ENCODE peak calls at places on chromosomes 2 and 18, in seven cellular contexts. L, O, F, C, K, D and S are unnamed samples. For H3K27me3, the result is how much of the 10 kb centered on the place peaks cover.

GRCh38 chr2:98948956-98949739 is 13.1 kb upstream of the CRACDL start:
- DNase-seq in C (no peak), L (no peak), F (no peak), K (no peak), D (no peak), O (peak), S (no peak)

GRCh38 chr2:183292028-183292427 is 167.8 kb downstream of the NUP35 start:
- DNase-seq in K (no peak), C (no peak), F (no peak), D (no peak), L (no peak), O (no peak), S (no peak)

GRCh38 chr18:33583901-33584300 is 5.9 kb downstream of the ASXL3 start:
- DNase-seq in D (no peak), K (no peak), O (no peak), F (no peak), L (no peak), C (no peak), S (no peak)

GRCh38 chr2:168607992-168608391 is 151.9 kb downstream of the CERS6 start:
- DNase-seq in C (no peak), F (no peak), O (peak), K (no peak), D (peak), L (no peak), S (no peak)

GRCh38 chr18:8480506-8481328 is 128.5 kb upstream of the RAB12 start:
- DNase-seq in K (no peak), O (peak), D (peak), L (no peak), C (peak), F (no peak), S (no peak)

GRCh38 chr2:158740591-158740990 is 54.5 kb upstream of the DAPL1 start:
- DNase-seq in K (no peak), C (peak), L (no peak), D (peak), O (peak), F (no peak), S (no peak)

GRCh38 chr18:2912357-2913299 is 65.8 kb downstream of the EMILIN2 start:
- DNase-seq in K (no peak), C (no peak), L (no peak), O (no peak), F (no peak), D (no peak), S (no peak)

GRCh38 chr18:78873916-78874505 is 105.6 kb upstream of the SALL3 start:
- DNase-seq in L (no peak), O (no peak), K (no peak), C (no peak), F (no peak), D (no peak), S (no peak)

GRCh38 chr2:241068136-241068941 is 33.7 kb downstream of the MTERF4 start:
- DNase-seq in O (no peak), F (peak), K (no peak), D (no peak), L (no peak), C (no peak), S (no peak)
- H3K27me3 ChIP-seq in O (under half), F (under half), K (under half), D (under half), L (under half), C (under half), S (under half)

GRCh38 chr2:150389487-150389886 is 98.0 kb downstream of the RND3 start:
- DNase-seq in K (no peak), L (no peak), C (no peak), O (no peak), F (no peak), D (no peak), S (no peak)

GRCh38 chr2:150385211-150385610 is 102.3 kb downstream of the RND3 start:
- DNase-seq in F (no peak), L (no peak), D (no peak), C (no peak), O (no peak), K (no peak), S (no peak)

GRCh38 chr2:150391779-150392178 is 95.7 kb downstream of the RND3 start:
- DNase-seq in L (peak), K (no peak), F (no peak), D (no peak), O (no peak), C (no peak), S (no peak)

GRCh38 chr2:150388289-150388625 is 99.2 kb downstream of the RND3 start:
- DNase-seq in L (no peak), K (no peak), C (no peak), D (no peak), O (no peak), F (no peak), S (no peak)

DNA sequence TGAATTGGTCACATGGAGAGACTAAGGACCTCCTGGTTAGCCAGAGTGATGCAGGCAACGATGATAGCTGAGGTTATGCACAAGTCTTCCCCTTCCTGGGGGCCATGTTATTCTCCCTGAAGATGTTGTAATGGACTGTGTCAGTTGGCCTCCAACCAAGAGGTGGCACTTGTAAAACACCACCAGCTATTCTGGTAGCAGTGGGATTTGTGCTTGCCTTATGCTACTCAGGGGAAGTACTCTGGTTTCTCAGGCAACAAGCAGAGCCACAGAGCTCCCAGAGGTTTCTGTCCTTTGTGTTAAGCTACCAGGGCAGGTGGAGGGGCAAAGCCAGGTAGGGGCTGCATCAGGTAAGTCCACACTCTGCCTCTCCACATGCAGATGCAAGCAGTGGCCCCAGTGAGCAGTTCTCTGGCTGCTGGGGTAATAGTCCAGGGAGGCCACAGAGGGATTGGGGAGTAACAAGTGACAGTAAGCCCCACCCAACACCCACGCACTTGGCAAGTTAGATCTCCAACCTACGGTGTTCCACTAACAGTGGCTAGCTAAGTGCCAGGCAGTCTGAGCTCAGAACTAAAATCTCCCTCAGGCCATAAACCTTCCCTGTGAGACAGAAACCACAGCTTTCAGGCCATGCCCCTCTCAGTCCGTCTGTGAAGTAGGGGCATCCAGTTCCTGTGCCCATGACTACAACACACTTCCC is 99.7 kb downstream of the RND3 start:
- DNase-seq in O (no peak), D (no peak), C (no peak), F (no peak), K (no peak), L (no peak), S (no peak)
- H3K4me3 ChIP-seq in O (no peak), D (no peak), C (no peak), F (no peak), K (no peak), L (no peak), S (no peak)

DNA sequence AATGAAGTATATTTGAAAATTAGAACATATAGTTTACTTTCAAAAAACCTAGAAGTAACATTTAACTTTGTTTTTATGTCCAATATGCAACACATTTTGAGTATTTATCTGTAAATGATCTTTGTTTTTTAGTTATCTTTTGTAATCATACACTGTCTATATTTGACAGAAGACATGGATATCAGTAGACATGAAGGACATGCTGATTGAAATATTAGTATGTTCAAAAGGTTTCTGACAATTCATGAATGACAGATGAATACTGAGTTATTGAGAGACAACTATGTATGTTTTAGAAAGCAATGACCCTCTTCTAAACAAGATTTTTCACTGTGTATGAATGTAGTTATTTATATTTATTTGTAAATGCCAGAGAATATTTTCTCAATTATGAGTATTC is 215.6 kb upstream of the TMEFF2 start:
- DNase-seq in F (no peak), C (no peak), K (no peak), O (no peak), L (no peak), D (no peak), S (no peak)
- H3K27me3 ChIP-seq in F (under half), C (under half), K (under half), O (under half), L (under half), D (under half), S (under half)

GRCh38 chr2:172340394-172340793 is 87.0 kb upstream of the ITGA6 start:
- DNase-seq in F (no peak), L (no peak), C (no peak), D (no peak), O (no peak), K (no peak), S (no peak)
- H3K4me3 ChIP-seq in F (no peak), L (no peak), C (peak), D (no peak), O (no peak), K (peak), S (no peak)

GRCh38 chr2:95345415-95346235 is 48.5 kb downstream of the KCNIP3 start:
- DNase-seq in L (no peak), F (peak), C (peak), K (no peak), D (peak), O (peak), S (peak)
- H3K27me3 ChIP-seq in L (under half), F (under half), C (under half), K (under half), D (under half), O (under half), S (under half)

GRCh38 chr18:35473562-35473961 is 24.2 kb downstream of the INO80C start:
- DNase-seq in F (no peak), D (no peak), O (no peak), L (no peak), K (no peak), C (no peak), S (no peak)

GRCh38 chr18:35477497-35477896 is 20.3 kb downstream of the INO80C start:
- DNase-seq in K (no peak), O (no peak), L (no peak), F (no peak), C (no peak), D (no peak), S (no peak)

GRCh38 chr18:35477974-35478373 is 19.8 kb downstream of the INO80C start:
- DNase-seq in K (no peak), L (no peak), D (no peak), C (no peak), F (no peak), O (no peak), S (no peak)

GRCh38 chr18:35478520-35479435 is 19.0 kb downstream of the INO80C start:
- DNase-seq in O (peak), L (no peak), C (no peak), F (no peak), D (peak), K (no peak), S (peak)

DNA sequence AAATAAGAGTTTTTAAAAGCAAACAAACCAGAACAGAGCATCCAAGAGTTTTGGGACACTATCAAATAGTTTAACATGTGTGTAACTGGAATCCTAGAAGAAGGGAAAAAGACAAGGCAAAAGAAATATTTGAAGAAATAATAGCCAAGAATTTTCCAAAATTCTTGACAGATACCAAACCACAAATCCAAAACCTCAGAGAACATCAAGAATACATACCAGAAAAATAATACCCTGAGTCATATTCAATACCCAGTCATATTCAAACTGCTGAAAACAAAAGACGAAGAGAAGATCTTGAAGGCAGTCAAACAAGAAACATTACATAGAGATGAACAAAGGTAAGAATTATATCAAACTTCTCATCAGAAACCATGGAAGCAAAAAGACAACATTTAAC is 22.9 kb downstream of the INO80C start:
- DNase-seq in F (no peak), O (no peak), K (no peak), L (no peak), C (no peak), D (no peak), S (no peak)
- H3K4me3 ChIP-seq in F (no peak), O (no peak), K (no peak), L (no peak), C (no peak), D (no peak), S (no peak)